ENCODE peak calls at places on chromosome 2, in five cellular contexts. U is spleen, D is HCT116, G is A549, K is H54. Q is an unnamed sample.
A peak's percentile ranks its signal among the peaks of the same experiment; 100 is the strongest.

GRCh38 chr2:120498576-120499394 is 152.8 kb downstream of the INHBB start:
- DNase-seq in U (peak; percentile 63), D (no peak), G (no peak), K (no peak), Q (no peak)

GRCh38 chr2:157887946-157888345 is 11.8 kb upstream of the ACVR1 start:
- DNase-seq in U (no peak), D (no peak), G (no peak), K (no peak), Q (no peak)

GRCh38 chr2:171862501-171862900 is 31.5 kb downstream of the SLC25A12 start:
- DNase-seq in U (no peak), D (no peak), G (no peak), K (no peak), Q (no peak)

GRCh38 chr2:230974096-230974913 is 21.6 kb upstream of the SPATA3 start:
- DNase-seq in U (no peak), D (no peak), G (no peak), K (peak; percentile 82), Q (peak; percentile 71)

GRCh38 chr2:95730813-95731212 is 139.0 kb downstream of the TRIM43 start:
- DNase-seq in U (no peak), D (no peak), G (no peak), K (no peak), Q (no peak)

GRCh38 chr2:217611626-217612127 is 391.1 kb downstream of the TNS1 start:
- DNase-seq in U (no peak), D (no peak), G (no peak), K (no peak), Q (no peak)

GRCh38 chr2:54524236-54524991 is 68.3 kb downstream of the SPTBN1 start:
- DNase-seq in U (no peak), D (no peak), G (peak; percentile 28), K (peak; percentile 59), Q (no peak)

GRCh38 chr2:96888082-96889011 is 18.5 kb upstream of the SEMA4C start:
- DNase-seq in U (no peak), D (no peak), G (no peak), K (no peak), Q (no peak)

GRCh38 chr2:1494257-1494656 is 81.0 kb downstream of the TPO start:
- DNase-seq in U (peak; percentile 66), D (no peak), G (no peak), K (no peak), Q (no peak)

GRCh38 chr2:215812966-215813365 is 200.4 kb downstream of the MREG start:
- DNase-seq in U (no peak), D (no peak), G (no peak), K (no peak), Q (no peak)

GRCh38 chr2:26274058-26274613 is 29.4 kb downstream of the HADHB start:
- DNase-seq in U (no peak), D (no peak), G (peak; percentile 12), K (no peak), Q (no peak)

GRCh38 chr2:31083204-31083993 is 54.8 kb downstream of the GALNT14 start:
- DNase-seq in U (no peak), D (no peak), G (no peak), K (no peak), Q (no peak)

GRCh38 chr2:86025229-86025820 is 80.4 kb downstream of the POLR1A start:
- DNase-seq in U (no peak), D (no peak), G (peak; percentile 57), K (no peak), Q (no peak)

GRCh38 chr2:124024491-124025348 is at the start of gene CNTNAP5:
- DNase-seq in U (peak; percentile 73), D (no peak), G (no peak), K (no peak), Q (no peak)

GRCh38 chr2:64186698-64187605 is 42.7 kb upstream of the PELI1 start:
- DNase-seq in U (no peak), D (no peak), G (no peak), K (no peak), Q (no peak)

GRCh38 chr2:28375742-28376631 is 16.7 kb upstream of the FOSL2 start:
- DNase-seq in U (peak; percentile 60), D (no peak), G (no peak), K (no peak), Q (no peak)
- TF ChIP-seq POLR2A in U (no peak), D (no peak), G (no peak), K (no peak), Q (no peak)

GRCh38 chr2:238239872-238240760 is at the start of gene HES6:
- DNase-seq in U (peak; percentile 95), D (peak; percentile 65), G (peak; percentile 88), K (peak; percentile 97), Q (peak; percentile 93)
- TF ChIP-seq POLR2A in U (no peak), D (peak; percentile 97), G (peak; percentile 99), K (peak; percentile 97), Q (peak; percentile 83)

GRCh38 chr2:113127646-113128385 is 418 bp downstream of the IL1RN start:
- DNase-seq in U (no peak), D (no peak), G (no peak), K (no peak), Q (no peak)
- TF ChIP-seq POLR2A in U (no peak), D (no peak), G (no peak), K (no peak), Q (no peak)

GRCh38 chr2:166230024-166230723 is 102.4 kb upstream of the SCN1A start:
- DNase-seq in U (no peak), D (no peak), G (peak; percentile 28), K (no peak), Q (no peak)
- TF ChIP-seq POLR2A in U (no peak), D (no peak), G (no peak), K (no peak), Q (no peak)

Q was measured in GM12892.